ENCODE peak calls at places on chromosomes 13 and 19, in eight cellular contexts. One of them, this sample, is unnamed.
A peak's percentile ranks its signal among the peaks of the same experiment; 100 is the strongest.

GRCh38 chr19:11451327-11451941 is 16.0 kb downstream of the PRKCSH start:
- DNase-seq in heart right ventricle: no peak
- DNase-seq in Peyer's patch: no peak
- DNase-seq in left lung: no peak
- DNase-seq in left ventricle myocardium inferior: no peak
- DNase-seq in K562: peak; percentile 19
- DNase-seq in foreskin fibroblast: no peak
- DNase-seq in cardiac fibroblast: no peak
- DNase-seq in this sample: no peak

GRCh38 chr19:6035026-6035425 is 57.1 kb upstream of the RANBP3 start:
- DNase-seq in heart right ventricle: no peak
- DNase-seq in Peyer's patch: peak; percentile 22
- DNase-seq in left lung: no peak
- DNase-seq in left ventricle myocardium inferior: no peak
- DNase-seq in K562: no peak
- DNase-seq in foreskin fibroblast: no peak
- DNase-seq in cardiac fibroblast: no peak
- DNase-seq in this sample: no peak

GRCh38 chr13:35979378-35979911 is 151.7 kb downstream of the DCLK1 start:
- DNase-seq in heart right ventricle: peak; percentile 38
- DNase-seq in Peyer's patch: peak; percentile 73
- DNase-seq in left lung: no peak
- DNase-seq in left ventricle myocardium inferior: peak; percentile 50
- DNase-seq in K562: no peak
- DNase-seq in foreskin fibroblast: peak; percentile 80
- DNase-seq in cardiac fibroblast: peak; percentile 97
- DNase-seq in this sample: peak; percentile 59

GRCh38 chr13:59747529-59747928 is 416.2 kb downstream of the DIAPH3 start:
- DNase-seq in heart right ventricle: no peak
- DNase-seq in Peyer's patch: no peak
- DNase-seq in left lung: no peak
- DNase-seq in left ventricle myocardium inferior: no peak
- DNase-seq in K562: peak; percentile 4
- DNase-seq in foreskin fibroblast: no peak
- DNase-seq in cardiac fibroblast: no peak
- DNase-seq in this sample: no peak

GRCh38 chr13:80835902-80836301 is 495.0 kb upstream of the SPRY2 start:
- DNase-seq in heart right ventricle: no peak
- DNase-seq in Peyer's patch: no peak
- DNase-seq in left lung: no peak
- DNase-seq in left ventricle myocardium inferior: no peak
- DNase-seq in K562: no peak
- DNase-seq in foreskin fibroblast: no peak
- DNase-seq in cardiac fibroblast: no peak
- DNase-seq in this sample: no peak

GRCh38 chr13:20721058-20721453 is 17.6 kb downstream of the IL17D start:
- DNase-seq in heart right ventricle: no peak
- DNase-seq in Peyer's patch: no peak
- DNase-seq in left lung: no peak
- DNase-seq in left ventricle myocardium inferior: no peak
- DNase-seq in K562: no peak
- DNase-seq in foreskin fibroblast: no peak
- DNase-seq in cardiac fibroblast: no peak
- DNase-seq in this sample: no peak

GRCh38 chr13:49587311-49587847 is 2.0 kb upstream of the RCBTB1 start:
- DNase-seq in heart right ventricle: no peak
- DNase-seq in Peyer's patch: no peak
- DNase-seq in left lung: no peak
- DNase-seq in left ventricle myocardium inferior: no peak
- DNase-seq in K562: no peak
- DNase-seq in foreskin fibroblast: peak; percentile 54
- DNase-seq in cardiac fibroblast: peak; percentile 6
- DNase-seq in this sample: no peak

GRCh38 chr19:35060160-35060855 is 18.8 kb downstream of the HPN start:
- DNase-seq in heart right ventricle: no peak
- DNase-seq in Peyer's patch: no peak
- DNase-seq in left lung: peak; percentile 68
- DNase-seq in left ventricle myocardium inferior: no peak
- DNase-seq in K562: no peak
- DNase-seq in foreskin fibroblast: no peak
- DNase-seq in cardiac fibroblast: no peak
- DNase-seq in this sample: no peak

GRCh38 chr19:6065685-6066365 is 44.5 kb downstream of the RFX2 start:
- DNase-seq in heart right ventricle: peak; percentile 52
- DNase-seq in Peyer's patch: peak; percentile 57
- DNase-seq in left lung: peak; percentile 49
- DNase-seq in left ventricle myocardium inferior: peak; percentile 43
- DNase-seq in K562: peak; percentile 88
- DNase-seq in foreskin fibroblast: no peak
- DNase-seq in cardiac fibroblast: peak; percentile 58
- DNase-seq in this sample: no peak

GRCh38 chr19:45500918-45501729 is 2.9 kb downstream of the PPM1N start:
- DNase-seq in heart right ventricle: no peak
- DNase-seq in Peyer's patch: no peak
- DNase-seq in left lung: no peak
- DNase-seq in left ventricle myocardium inferior: no peak
- DNase-seq in K562: no peak
- DNase-seq in foreskin fibroblast: no peak
- DNase-seq in cardiac fibroblast: no peak
- DNase-seq in this sample: no peak

GRCh38 chr19:35524181-35524838 is 3.8 kb downstream of the SBSN start:
- DNase-seq in heart right ventricle: no peak
- DNase-seq in Peyer's patch: no peak
- DNase-seq in left lung: no peak
- DNase-seq in left ventricle myocardium inferior: no peak
- DNase-seq in K562: no peak
- DNase-seq in foreskin fibroblast: no peak
- DNase-seq in cardiac fibroblast: no peak
- DNase-seq in this sample: no peak

GRCh38 chr13:29563941-29564340 is 31.5 kb downstream of the SLC7A1 start:
- DNase-seq in heart right ventricle: no peak
- DNase-seq in Peyer's patch: no peak
- DNase-seq in left lung: no peak
- DNase-seq in left ventricle myocardium inferior: no peak
- DNase-seq in K562: no peak
- DNase-seq in foreskin fibroblast: no peak
- DNase-seq in cardiac fibroblast: no peak
- DNase-seq in this sample: no peak

DNA sequence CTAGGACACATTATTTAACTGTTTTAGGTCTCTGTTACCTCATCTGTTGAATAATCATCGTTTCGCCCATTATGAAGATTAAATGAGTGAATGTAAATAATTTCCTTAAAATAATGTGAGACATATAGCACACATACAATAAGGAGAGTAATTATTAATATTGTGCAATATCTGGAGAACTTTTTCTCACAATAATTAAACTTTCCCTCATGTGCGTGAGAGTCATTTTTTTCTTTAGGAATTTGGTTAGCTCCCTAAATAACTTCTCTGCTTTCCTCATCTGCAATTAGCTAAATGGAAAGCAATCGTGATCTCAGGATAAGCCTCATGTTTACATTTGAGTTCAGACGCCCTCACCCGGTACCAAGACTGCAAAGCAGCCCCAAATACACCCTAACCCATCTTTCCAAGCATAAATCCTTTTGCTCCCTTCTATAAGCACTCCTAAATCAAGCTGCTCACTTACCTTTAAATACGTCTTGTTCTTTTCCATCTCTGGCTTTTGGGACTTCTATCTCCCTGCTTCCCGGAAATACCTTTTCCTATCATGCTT is 78.8 kb downstream of the MZT1 start:
- DNase-seq in heart right ventricle: no peak
- DNase-seq in Peyer's patch: no peak
- DNase-seq in left lung: no peak
- DNase-seq in left ventricle myocardium inferior: no peak
- DNase-seq in K562: no peak
- DNase-seq in foreskin fibroblast: no peak
- DNase-seq in cardiac fibroblast: no peak
- DNase-seq in this sample: no peak
- TF ChIP-seq CTCF in heart right ventricle: no peak
- TF ChIP-seq CTCF in Peyer's patch: no peak
- TF ChIP-seq CTCF in left lung: no peak
- TF ChIP-seq CTCF in left ventricle myocardium inferior: no peak
- TF ChIP-seq CTCF in K562: no peak
- TF ChIP-seq CTCF in foreskin fibroblast: peak; percentile 12
- TF ChIP-seq CTCF in cardiac fibroblast: no peak
- TF ChIP-seq CTCF in this sample: no peak

DNA sequence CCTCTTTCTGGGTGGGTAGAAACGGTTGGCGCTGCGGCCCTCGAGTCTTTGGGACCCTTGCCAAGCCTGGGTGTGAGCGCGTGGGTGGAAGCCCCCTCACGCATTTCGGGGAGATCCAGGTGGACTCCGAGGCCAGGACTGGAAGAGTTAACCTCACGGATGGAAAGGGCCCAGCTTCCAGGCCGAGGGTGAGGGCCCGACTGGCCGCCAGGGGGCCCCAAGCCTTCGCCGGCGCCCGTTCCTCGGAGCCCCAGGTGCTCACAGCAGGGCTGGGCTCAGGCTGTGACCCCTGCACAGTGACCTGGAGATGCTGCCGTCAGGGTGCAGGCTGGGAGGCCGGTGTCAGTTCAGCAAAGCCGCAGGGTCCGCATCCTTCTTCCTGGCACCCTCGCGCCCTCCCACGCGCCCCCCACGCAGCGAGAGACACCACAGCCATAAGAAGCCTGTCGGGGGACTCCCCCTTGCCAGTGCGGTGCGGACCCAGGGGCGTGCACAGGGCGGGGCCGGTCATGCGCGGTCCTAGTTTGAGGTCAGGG is 34.2 kb upstream of the TMEM255B start:
- DNase-seq in heart right ventricle: peak; percentile 81
- DNase-seq in Peyer's patch: peak; percentile 83
- DNase-seq in left lung: peak; percentile 93
- DNase-seq in left ventricle myocardium inferior: peak; percentile 75
- DNase-seq in K562: peak; percentile 65
- DNase-seq in foreskin fibroblast: peak; percentile 36
- DNase-seq in cardiac fibroblast: peak; percentile 64
- DNase-seq in this sample: no peak
- H3K4me3 ChIP-seq in heart right ventricle: peak overlapping the region; percentile 51
- H3K4me3 ChIP-seq in Peyer's patch: peak overlapping the region; percentile 51
- H3K4me3 ChIP-seq in left lung: peak overlapping the region; percentile 45
- H3K4me3 ChIP-seq in left ventricle myocardium inferior: peak overlapping the region; percentile 68
- H3K4me3 ChIP-seq in K562: peak overlapping the region; percentile 38
- H3K4me3 ChIP-seq in foreskin fibroblast: peak overlapping the region; percentile 25
- H3K4me3 ChIP-seq in cardiac fibroblast: peak overlapping the region; percentile 48
- H3K4me3 ChIP-seq in this sample: peak overlapping the region; percentile 46

DNA sequence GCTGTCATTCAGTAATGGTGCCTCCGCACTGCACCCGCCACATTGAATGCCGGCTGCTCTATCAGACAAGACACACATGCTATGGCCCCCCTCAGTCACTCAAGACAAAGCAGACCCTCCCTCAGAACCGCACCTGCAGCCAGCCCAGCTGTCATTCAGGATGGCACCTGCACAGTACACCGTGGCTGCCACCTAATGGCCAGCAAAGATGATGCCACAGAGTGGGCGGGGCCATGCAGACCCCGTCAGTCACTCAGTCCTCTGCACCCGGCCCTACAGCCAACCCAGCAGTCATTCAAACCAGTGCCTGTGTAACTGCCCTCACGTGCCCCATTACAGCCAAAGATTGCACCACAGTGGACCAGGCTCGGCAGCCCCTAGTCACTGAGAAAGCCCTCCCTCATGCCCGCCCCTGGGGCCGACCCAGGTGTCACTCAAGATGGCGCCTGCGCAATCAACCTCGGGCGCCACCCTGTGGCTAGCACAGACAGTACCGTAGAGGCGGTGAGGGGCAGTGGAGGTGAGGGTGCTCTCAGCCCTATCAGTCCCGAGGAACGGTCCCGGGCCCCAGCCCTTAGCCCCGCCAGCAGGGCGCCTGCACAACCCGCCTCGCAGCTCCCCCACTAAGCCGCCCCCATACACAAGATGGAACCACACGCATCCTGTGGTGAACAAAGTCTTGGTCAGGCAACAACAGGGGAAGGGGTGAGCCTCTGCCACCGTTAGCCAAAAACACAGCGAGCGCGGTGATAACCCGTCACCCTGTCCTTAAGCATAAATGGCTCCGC is 2.4 kb downstream of the PEG3 start:
- DNase-seq in heart right ventricle: peak; percentile 75
- DNase-seq in Peyer's patch: peak; percentile 46
- DNase-seq in left lung: peak; percentile 88
- DNase-seq in left ventricle myocardium inferior: peak; percentile 66
- DNase-seq in K562: no peak
- DNase-seq in foreskin fibroblast: no peak
- DNase-seq in cardiac fibroblast: peak; percentile 78
- DNase-seq in this sample: no peak
- TF ChIP-seq CTCF in heart right ventricle: peak; percentile 52
- TF ChIP-seq CTCF in Peyer's patch: no peak
- TF ChIP-seq CTCF in left lung: peak; percentile 21
- TF ChIP-seq CTCF in left ventricle myocardium inferior: peak; percentile 61
- TF ChIP-seq CTCF in K562: no peak
- TF ChIP-seq CTCF in foreskin fibroblast: no peak
- TF ChIP-seq CTCF in cardiac fibroblast: no peak
- TF ChIP-seq CTCF in this sample: no peak

GRCh38 chr19:53881482-53882390 is at the start of gene PRKCG:
- DNase-seq in heart right ventricle: peak; percentile 43
- DNase-seq in Peyer's patch: peak; percentile 70
- DNase-seq in left lung: peak; percentile 91
- DNase-seq in left ventricle myocardium inferior: peak; percentile 29
- DNase-seq in K562: peak; percentile 61
- DNase-seq in foreskin fibroblast: no peak
- DNase-seq in cardiac fibroblast: no peak
- DNase-seq in this sample: no peak

GRCh38 chr19:53880716-53881481 is 1.1 kb upstream of the PRKCG start:
- DNase-seq in heart right ventricle: no peak
- DNase-seq in Peyer's patch: no peak
- DNase-seq in left lung: no peak
- DNase-seq in left ventricle myocardium inferior: no peak
- DNase-seq in K562: no peak
- DNase-seq in foreskin fibroblast: no peak
- DNase-seq in cardiac fibroblast: no peak
- DNase-seq in this sample: no peak

GRCh38 chr19:53883741-53884140 is 1.7 kb downstream of the PRKCG start:
- DNase-seq in heart right ventricle: no peak
- DNase-seq in Peyer's patch: no peak
- DNase-seq in left lung: no peak
- DNase-seq in left ventricle myocardium inferior: no peak
- DNase-seq in K562: no peak
- DNase-seq in foreskin fibroblast: no peak
- DNase-seq in cardiac fibroblast: no peak
- DNase-seq in this sample: no peak

GRCh38 chr19:53883231-53883661 is 1.2 kb downstream of the PRKCG start:
- DNase-seq in heart right ventricle: no peak
- DNase-seq in Peyer's patch: no peak
- DNase-seq in left lung: no peak
- DNase-seq in left ventricle myocardium inferior: no peak
- DNase-seq in K562: no peak
- DNase-seq in foreskin fibroblast: no peak
- DNase-seq in cardiac fibroblast: no peak
- DNase-seq in this sample: no peak

DNA sequence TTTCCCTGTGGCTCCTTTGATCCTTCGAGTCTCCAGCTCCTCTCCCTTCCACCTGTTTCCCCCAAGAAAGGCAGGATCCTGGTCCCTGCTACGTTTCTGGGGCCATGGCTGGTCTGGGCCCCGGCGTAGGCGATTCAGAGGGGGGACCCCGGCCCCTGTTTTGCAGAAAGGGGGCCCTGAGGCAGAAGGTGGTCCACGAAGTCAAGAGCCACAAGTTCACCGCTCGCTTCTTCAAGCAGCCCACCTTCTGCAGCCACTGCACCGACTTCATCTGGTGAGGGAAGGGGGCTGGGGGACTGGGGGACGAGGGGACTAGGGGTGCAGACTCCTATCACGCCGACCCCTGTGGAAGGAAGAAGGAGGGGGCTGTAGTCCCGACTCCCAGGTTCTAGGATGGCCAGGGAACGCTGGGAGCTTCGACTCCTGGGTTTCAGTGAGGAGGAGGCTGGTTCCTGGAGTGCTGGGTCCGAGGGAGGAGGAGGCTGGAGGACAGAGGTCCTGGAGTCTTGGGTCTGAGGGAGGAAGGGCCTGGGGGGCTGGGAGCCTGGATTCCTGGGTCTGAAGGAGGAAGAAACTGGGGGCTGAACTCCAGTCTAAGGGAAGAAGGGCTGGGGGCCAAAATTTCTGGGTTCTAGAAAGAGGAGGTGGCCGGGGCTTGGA is 524 bp downstream of the PRKCG start:
- DNase-seq in heart right ventricle: no peak
- DNase-seq in Peyer's patch: no peak
- DNase-seq in left lung: no peak
- DNase-seq in left ventricle myocardium inferior: no peak
- DNase-seq in K562: no peak
- DNase-seq in foreskin fibroblast: no peak
- DNase-seq in cardiac fibroblast: no peak
- DNase-seq in this sample: no peak
- H3K4me3 ChIP-seq in heart right ventricle: peak overlapping the region; percentile 45
- H3K4me3 ChIP-seq in Peyer's patch: no peak overlapping the region
- H3K4me3 ChIP-seq in left lung: peak overlapping the region; percentile 25
- H3K4me3 ChIP-seq in left ventricle myocardium inferior: peak overlapping the region; percentile 63
- H3K4me3 ChIP-seq in K562: peak overlapping the region; percentile 34
- H3K4me3 ChIP-seq in foreskin fibroblast: peak overlapping the region; percentile 35
- H3K4me3 ChIP-seq in cardiac fibroblast: no peak overlapping the region
- H3K4me3 ChIP-seq in this sample: peak overlapping the region; percentile 46